ENCODE peak calls at places on chromosome 13, in four cellular contexts. X is A549, L is GM12878, I is SK-N-SH. Q is an unnamed sample.
A peak's percentile ranks its signal among the peaks of the same experiment; 100 is the strongest.

GRCh38 chr13:28623782-28624706 is 34.9 kb upstream of the POMP start:
- DNase-seq in X (no peak), L (no peak), I (no peak), Q (no peak)

GRCh38 chr13:98509271-98510155 is 67.4 kb downstream of the STK24 start:
- DNase-seq in X (peak; percentile 28), L (peak; percentile 79), I (no peak), Q (peak; percentile 30)

GRCh38 chr13:66210677-66211076 is 1019.5 kb downstream of the PCDH9 start:
- DNase-seq in X (peak; percentile 21), L (no peak), I (no peak), Q (no peak)

GRCh38 chr13:102800145-102801041 is 1.5 kb downstream of the BIVM start:
- DNase-seq in X (peak; percentile 68), L (no peak), I (peak; percentile 95), Q (peak; percentile 66)

GRCh38 chr13:32205426-32206096 is 109.6 kb downstream of the ZAR1L start:
- DNase-seq in X (no peak), L (no peak), I (peak; percentile 23), Q (no peak)

GRCh38 chr13:112997188-112998135 is 28.4 kb downstream of the MCF2L start:
- DNase-seq in X (no peak), L (no peak), I (no peak), Q (no peak)

GRCh38 chr13:42107006-42107405 is 58.6 kb downstream of the DGKH start:
- DNase-seq in X (no peak), L (no peak), I (no peak), Q (no peak)

GRCh38 chr13:98998831-98999634 is 21.2 kb upstream of the DOCK9 start:
- DNase-seq in X (no peak), L (peak; percentile 41), I (no peak), Q (no peak)

GRCh38 chr13:26482451-26483197 is 74.9 kb upstream of the WASF3 start:
- DNase-seq in X (peak; percentile 71), L (peak; percentile 23), I (peak; percentile 81), Q (peak; percentile 61)

GRCh38 chr13:35496761-35497386 is 20.4 kb upstream of the MAB21L1 start:
- DNase-seq in X (no peak), L (no peak), I (no peak), Q (no peak)

GRCh38 chr13:40348096-40348679 is 318.3 kb downstream of the FOXO1 start:
- DNase-seq in X (no peak), L (no peak), I (no peak), Q (peak; percentile 58)

GRCh38 chr13:84479656-84480055 is 597.4 kb upstream of the SLITRK1 start:
- DNase-seq in X (no peak), L (no peak), I (no peak), Q (no peak)

GRCh38 chr13:113351514-113352026 is 12.4 kb downstream of the GRTP1 start:
- DNase-seq in X (no peak), L (no peak), I (no peak), Q (no peak)

GRCh38 chr13:114108141-114108761 is 24.2 kb downstream of the RASA3 start:
- DNase-seq in X (no peak), L (no peak), I (no peak), Q (no peak)

GRCh38 chr13:99185606-99186005 is 15.0 kb upstream of the UBAC2 start:
- DNase-seq in X (no peak), L (no peak), I (no peak), Q (no peak)

GRCh38 chr13:96499646-96500045 is 409.7 kb downstream of the HS6ST3 start:
- DNase-seq in X (no peak), L (no peak), I (no peak), Q (no peak)

GRCh38 chr13:40599722-40600121 is 66.7 kb downstream of the FOXO1 start:
- DNase-seq in X (no peak), L (no peak), I (no peak), Q (no peak)

GRCh38 chr13:94716016-94716415 is 3.7 kb upstream of the SOX21 start:
- DNase-seq in X (no peak), L (no peak), I (no peak), Q (no peak)

GRCh38 chr13:97934590-97934989 is 18.9 kb upstream of the IPO5 start:
- DNase-seq in X (no peak), L (no peak), I (no peak), Q (no peak)

GRCh38 chr13:20258208-20258962 is 26.3 kb upstream of the GJB6 start:
- DNase-seq in X (peak; percentile 10), L (no peak), I (no peak), Q (no peak)

GRCh38 chr13:33375421-33375820 is 89.9 kb upstream of the STARD13 start:
- DNase-seq in X (no peak), L (no peak), I (no peak), Q (no peak)

GRCh38 chr13:109196896-109197295 is 567.5 kb downstream of the MYO16 start:
- DNase-seq in X (peak; percentile 18), L (no peak), I (no peak), Q (peak; percentile 3)

GRCh38 chr13:80341098-80341701 is at the start of gene SPRY2:
- DNase-seq in X (peak; percentile 74), L (no peak), I (peak; percentile 92), Q (peak; percentile 94)

GRCh38 chr13:30565658-30566057 is 52.1 kb upstream of the USPL1 start:
- DNase-seq in X (no peak), L (no peak), I (no peak), Q (no peak)

GRCh38 chr13:30959678-30960077 is 27.2 kb downstream of the TEX26 start:
- DNase-seq in X (no peak), L (no peak), I (no peak), Q (no peak)

GRCh38 chr13:40562975-40563349 is 103.5 kb downstream of the FOXO1 start:
- DNase-seq in X (no peak), L (no peak), I (no peak), Q (no peak)

GRCh38 chr13:32019612-32020233 is 11.9 kb upstream of the FRY start:
- DNase-seq in X (peak; percentile 25), L (peak; percentile 17), I (peak; percentile 55), Q (peak; percentile 73)

GRCh38 chr13:47110833-47111240 is 214.0 kb upstream of the HTR2A start:
- DNase-seq in X (no peak), L (no peak), I (no peak), Q (no peak)

GRCh38 chr13:48391257-48391656 is 21.7 kb downstream of the LPAR6 start:
- DNase-seq in X (no peak), L (no peak), I (no peak), Q (no peak)

GRCh38 chr13:44336934-44337333 is 36.7 kb upstream of the SERP2 start:
- DNase-seq in X (no peak), L (no peak), I (no peak), Q (no peak)

GRCh38 chr13:108346376-108346775 is 76.9 kb downstream of the TNFSF13B start:
- DNase-seq in X (no peak), L (no peak), I (no peak), Q (no peak)

GRCh38 chr13:31207630-31208549 is 8.1 kb downstream of the B3GLCT start:
- DNase-seq in X (no peak), L (no peak), I (no peak), Q (no peak)

GRCh38 chr13:31965361-31966066 is 66.1 kb upstream of the FRY start:
- DNase-seq in X (no peak), L (peak; percentile 84), I (no peak), Q (no peak)

GRCh38 chr13:25881136-25881926 is 170.5 kb downstream of the SHISA2 start:
- DNase-seq in X (no peak), L (no peak), I (no peak), Q (no peak)

GRCh38 chr13:107753748-107754147 is 461.6 kb downstream of the LIG4 start:
- DNase-seq in X (no peak), L (no peak), I (peak; percentile 23), Q (no peak)

GRCh38 chr13:41178040-41178439 is 16.3 kb downstream of the KBTBD7 start:
- DNase-seq in X (no peak), L (no peak), I (no peak), Q (no peak)

GRCh38 chr13:67518785-67519184 is 288.6 kb upstream of the PCDH9 start:
- DNase-seq in X (no peak), L (no peak), I (no peak), Q (no peak)

DNA sequence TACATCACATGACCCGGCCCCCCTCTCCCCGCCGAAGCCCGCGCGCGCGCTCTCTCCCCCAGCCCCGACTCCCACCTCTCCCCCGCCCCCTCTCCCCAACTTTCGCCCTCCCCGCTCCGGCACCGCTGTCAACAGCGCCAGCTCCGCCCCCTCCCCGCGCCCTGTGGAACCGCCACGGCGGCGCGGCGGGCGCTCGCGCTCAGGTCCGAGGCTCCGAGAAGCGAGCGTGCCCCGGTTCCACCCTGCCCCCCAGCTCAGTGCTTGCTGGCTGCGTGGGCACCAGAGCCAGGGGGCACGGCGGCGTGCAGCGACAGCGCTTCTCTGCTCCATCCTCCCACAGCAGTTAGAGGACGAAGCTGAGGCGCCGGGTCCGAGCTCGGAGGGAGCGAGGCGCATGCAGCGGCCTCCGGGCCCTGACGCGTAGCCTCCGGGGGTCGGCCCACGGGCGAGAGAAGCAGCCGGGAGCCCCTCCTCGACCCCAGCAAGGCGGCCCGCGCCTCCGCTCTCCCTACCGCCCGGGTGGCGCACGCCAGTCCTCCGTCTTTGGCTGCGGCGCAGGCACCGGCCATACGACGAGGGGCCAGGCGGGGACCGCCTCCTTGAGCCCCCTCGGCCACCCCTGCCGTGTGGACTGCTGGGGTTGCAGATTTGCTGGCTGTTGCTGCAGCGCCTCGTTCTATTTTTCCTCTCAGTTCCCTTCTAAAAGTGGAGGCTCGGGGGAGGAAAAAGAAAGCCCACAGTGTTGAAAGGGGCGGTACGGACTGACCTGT is 109.5 kb downstream of the KCNRG start:
- DNase-seq in X (peak; percentile 88), L (no peak), I (peak; percentile 99), Q (peak; percentile 33)
- TF ChIP-seq PBX3 in X (no peak), L (no peak), I (no peak), Q (no peak)

GRCh38 chr13:106417467-106418110 is 117.9 kb downstream of the EFNB2 start:
- DNase-seq in X (no peak), L (no peak), I (no peak), Q (no peak)
- H3K4me3 ChIP-seq in X (no peak overlapping the region), L (no peak overlapping the region), I (no peak overlapping the region), Q (no peak overlapping the region)

DNA sequence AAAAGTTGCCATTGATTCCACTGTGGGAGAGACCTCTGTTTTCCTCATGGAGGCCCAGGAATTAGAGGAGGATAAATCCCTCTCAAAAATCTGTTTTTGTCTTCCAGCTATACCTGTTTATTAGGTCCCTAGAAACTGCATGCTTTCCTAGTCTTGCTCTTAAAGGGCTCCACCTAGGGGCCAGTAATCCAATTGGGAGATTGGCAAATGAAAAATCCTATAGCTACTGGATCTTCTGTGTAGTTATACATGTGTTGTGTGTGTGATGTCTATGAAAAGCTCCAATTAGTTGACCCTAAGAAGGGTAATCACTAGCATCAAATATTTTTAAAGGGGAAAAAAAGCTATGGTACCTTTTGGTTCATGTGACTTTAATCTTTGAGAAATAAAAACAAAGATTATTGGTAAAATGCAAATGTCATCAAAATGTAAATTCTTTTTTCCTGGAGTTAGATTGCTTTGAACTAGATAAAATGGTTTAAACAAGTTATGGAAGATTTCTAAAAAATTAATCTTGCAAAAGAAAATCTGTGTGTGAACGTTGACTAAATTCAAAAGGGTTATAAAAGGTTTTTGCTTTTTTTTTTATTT is 63.4 kb upstream of the C1QTNF9B start:
- DNase-seq in X (no peak), L (no peak), I (no peak), Q (peak; percentile 30)
- TF ChIP-seq PBX3 in X (no peak), L (no peak), I (no peak), Q (no peak)

GRCh38 chr13:75407998-75408397 is 74.0 kb downstream of the TBC1D4 start:
- DNase-seq in X (no peak), L (no peak), I (no peak), Q (no peak)

GRCh38 chr13:75405976-75406703 is 75.8 kb downstream of the TBC1D4 start:
- DNase-seq in X (no peak), L (no peak), I (no peak), Q (no peak)

GRCh38 chr13:75402787-75403186 is 79.2 kb downstream of the TBC1D4 start:
- DNase-seq in X (no peak), L (no peak), I (peak; percentile 39), Q (peak; percentile 45)

GRCh38 chr13:75407473-75407872 is 74.5 kb downstream of the TBC1D4 start:
- DNase-seq in X (no peak), L (no peak), I (no peak), Q (no peak)

GRCh38 chr13:75404721-75405120 is 77.2 kb downstream of the TBC1D4 start:
- DNase-seq in X (no peak), L (no peak), I (no peak), Q (no peak)
- H3K4me3 ChIP-seq in X (no peak overlapping the region), L (no peak overlapping the region), I (no peak overlapping the region), Q (no peak overlapping the region)

Q was measured in HepG2.